ENCODE peak calls at places on chromosomes 7 and 10, in ten cellular contexts. A is sciatic nerve; J is HFFc6; I is H54; G is GM12865; C is GM23338; H is iPS-NIHi11; O is CD8-positive, alpha-beta T cell; M is NCI-H2029; K is endothelial cell. U is an unnamed sample.
A peak's percentile ranks its signal among the peaks of the same experiment; 100 is the strongest.

GRCh38 chr7:12107841-12108249 is 103.2 kb upstream of the TMEM106B start:
- DNase-seq in M (no peak), H (no peak), K (no peak), I (no peak), O (no peak), A (no peak), G (no peak), C (no peak), J (no peak), U (no peak)

GRCh38 chr7:4702961-4703512 is 20.9 kb downstream of the FOXK1 start:
- DNase-seq in G (no peak), K (no peak), A (no peak), O (no peak), H (no peak), I (no peak), J (no peak), M (no peak), C (no peak), U (no peak)

GRCh38 chr10:31723074-31723750 is 205.4 kb downstream of the ARHGAP12 start:
- DNase-seq in M (no peak), J (no peak), O (no peak), A (no peak), C (no peak), I (no peak), G (no peak), H (no peak), K (no peak), U (no peak)

GRCh38 chr7:2760098-2760889 is 72.3 kb downstream of the AMZ1 start:
- DNase-seq in H (peak; percentile 72), I (peak; percentile 74), J (no peak), K (peak; percentile 27), A (no peak), O (no peak), G (peak; percentile 45), C (peak; percentile 86), M (peak; percentile 72), U (no peak)

GRCh38 chr7:68821846-68822245 is 776.4 kb upstream of the AUTS2 start:
- DNase-seq in J (no peak), K (no peak), I (no peak), O (no peak), H (no peak), C (no peak), G (no peak), M (no peak), A (no peak), U (no peak)

GRCh38 chr10:99854860-99855259 is 72.4 kb downstream of the ABCC2 start:
- DNase-seq in K (peak; percentile 31), G (peak; percentile 32), H (peak; percentile 35), I (peak; percentile 55), M (no peak), J (peak; percentile 65), A (no peak), C (peak; percentile 69), O (no peak), U (no peak)

GRCh38 chr7:15305002-15305600 is 256.7 kb downstream of the AGMO start:
- DNase-seq in H (peak; percentile 42), A (no peak), C (peak; percentile 77), G (peak; percentile 50), I (peak; percentile 8), J (peak; percentile 48), M (peak; percentile 40), K (peak; percentile 57), O (no peak), U (no peak)

GRCh38 chr10:58531084-58531695 is 18.5 kb downstream of the BICC1 start:
- DNase-seq in M (peak; percentile 14), K (peak; percentile 77), A (no peak), H (peak; percentile 63), G (peak; percentile 78), I (no peak), J (peak; percentile 73), C (peak; percentile 86), O (peak; percentile 12), U (no peak)

GRCh38 chr7:134993877-134994456 is 7.7 kb downstream of the AGBL3 start:
- DNase-seq in M (no peak), J (no peak), O (no peak), A (no peak), I (no peak), C (no peak), H (no peak), G (no peak), K (no peak), U (no peak)

GRCh38 chr7:80498481-80499349 is 13.1 kb downstream of the GNAT3 start:
- DNase-seq in J (peak; percentile 51), I (no peak), G (no peak), C (no peak), A (no peak), O (no peak), H (no peak), K (no peak), M (no peak), U (no peak)

GRCh38 chr10:43606323-43607198 is at the start of gene ZNF485:
- DNase-seq in I (peak; percentile 27), H (peak; percentile 90), G (peak; percentile 82), M (peak; percentile 3), A (peak; percentile 86), K (peak; percentile 60), O (peak; percentile 49), J (peak; percentile 42), C (peak; percentile 87), U (peak; percentile 41)

GRCh38 chr7:30649717-30650116 is 32.5 kb downstream of the CRHR2 start:
- DNase-seq in A (no peak), C (no peak), J (no peak), K (no peak), M (no peak), H (no peak), G (no peak), I (no peak), O (no peak), U (no peak)

GRCh38 chr7:954330-955238 is at the start of gene ADAP1:
- DNase-seq in H (peak; percentile 79), C (peak; percentile 73), A (no peak), I (no peak), G (peak; percentile 86), K (peak; percentile 68), O (peak; percentile 45), J (no peak), M (no peak), U (peak; percentile 36)

GRCh38 chr10:71970331-71970730 is 6.1 kb downstream of the CHST3 start:
- DNase-seq in H (peak; percentile 83), A (no peak), K (peak; percentile 53), C (peak; percentile 89), J (no peak), O (no peak), M (no peak), I (peak; percentile 44), G (no peak), U (no peak)

GRCh38 chr7:105087981-105088380 is 74.0 kb downstream of the KMT2E start:
- DNase-seq in K (no peak), A (no peak), I (no peak), O (no peak), H (no peak), J (no peak), M (no peak), G (no peak), C (no peak), U (no peak)

GRCh38 chr10:132634241-132634946 is 96.8 kb downstream of the INPP5A start:
- DNase-seq in O (no peak), J (no peak), H (no peak), M (no peak), C (peak; percentile 48), I (no peak), G (peak; percentile 10), K (no peak), A (peak; percentile 47), U (no peak)

GRCh38 chr7:150890853-150891584 is 38.7 kb downstream of the AOC1 start:
- DNase-seq in J (no peak), H (no peak), M (no peak), O (no peak), A (no peak), G (no peak), C (no peak), K (no peak), I (no peak), U (no peak)

GRCh38 chr7:158246272-158246959 is 341.2 kb downstream of the PTPRN2 start:
- DNase-seq in J (no peak), O (no peak), A (no peak), C (no peak), I (no peak), G (no peak), K (no peak), M (no peak), H (no peak), U (no peak)

GRCh38 chr7:12861070-12861469 is 173.6 kb downstream of the ARL4A start:
- DNase-seq in M (no peak), A (no peak), G (no peak), I (no peak), J (no peak), C (no peak), K (no peak), H (no peak), O (no peak), U (no peak)

GRCh38 chr7:23469961-23470250 is 385 bp downstream of the IGF2BP3 start:
- DNase-seq in K (no peak), C (no peak), A (no peak), H (no peak), G (no peak), O (no peak), J (no peak), I (no peak), M (no peak), U (no peak)

GRCh38 chr7:106736508-106737201 is 75.7 kb upstream of the CCDC71L start:
- DNase-seq in K (peak; percentile 19), H (peak; percentile 65), C (peak; percentile 90), A (no peak), G (peak; percentile 83), M (no peak), O (peak; percentile 22), I (peak; percentile 14), J (peak; percentile 75), U (no peak)

GRCh38 chr10:13674645-13675588 is 88.2 kb downstream of the PRPF18 start:
- DNase-seq in J (no peak), I (no peak), K (peak; percentile 28), C (no peak), H (no peak), O (no peak), M (no peak), G (no peak), A (no peak), U (no peak)

GRCh38 chr10:101744267-101744666 is 31.6 kb downstream of the FGF8 start:
- DNase-seq in J (no peak), M (no peak), O (no peak), C (no peak), K (no peak), H (no peak), A (no peak), I (no peak), G (no peak), U (no peak)

GRCh38 chr10:124744688-124745055 is 494 bp upstream of the FAM53B start:
- DNase-seq in C (peak; percentile 59), A (no peak), M (no peak), G (no peak), O (no peak), H (peak; percentile 33), I (no peak), K (no peak), J (peak; percentile 63), U (no peak)

GRCh38 chr10:9951481-9952257 is 1066.0 kb upstream of the CELF2 start:
- DNase-seq in H (no peak), O (no peak), I (no peak), J (no peak), G (no peak), A (no peak), M (no peak), K (no peak), C (no peak), U (no peak)

GRCh38 chr10:104197364-104197763 is 34.8 kb downstream of the CFAP43 start:
- DNase-seq in K (no peak), O (no peak), M (peak; percentile 5), H (no peak), J (no peak), G (no peak), A (no peak), I (no peak), C (no peak), U (no peak)

GRCh38 chr10:43299579-43299978 is 32.7 kb upstream of the RASGEF1A start:
- DNase-seq in A (no peak), C (no peak), O (peak; percentile 30), H (no peak), J (no peak), K (no peak), G (no peak), M (no peak), I (no peak), U (no peak)

GRCh38 chr7:23490357-23491131 is 20.3 kb upstream of the IGF2BP3 start:
- DNase-seq in M (no peak), C (no peak), J (no peak), I (no peak), K (peak; percentile 50), O (peak; percentile 44), H (peak; percentile 72), G (peak; percentile 68), A (peak; percentile 69), U (peak; percentile 44)

U was measured in activated T-helper 1 cell treated with Interleukin-2 at 50 U/mL for 16 hours.